ENCODE peak calls at places on chromosomes 12 and 14, in five cellular contexts. Y is stimulated activated CD8-positive, alpha-beta memory T cell treated with anti-CD3 and anti-CD28 coated beads, Interleukin-2, amount 100 ng/mL, for 1 hour; P is GM18507; R is adrenal gland; N is activated CD8-positive, alpha-beta memory T cell treated with anti-CD3 and anti-CD28 coated beads for 1 hour. J is an unnamed sample.

GRCh38 chr12:89825591-89826449 is 117.2 kb upstream of the ATP2B1 start:
- DNase-seq in R (no peak), P (no peak), Y (no peak), N (no peak), J (no peak)

GRCh38 chr14:71143391-71144290 is 236.4 kb downstream of the PCNX1 start:
- DNase-seq in P (no peak), Y (no peak), N (no peak), R (peak), J (no peak)

GRCh38 chr12:117148642-117149041 is 41.6 kb downstream of the FBXO21 start:
- DNase-seq in Y (no peak), N (no peak), P (no peak), R (no peak), J (no peak)

GRCh38 chr14:100107236-100107635 is 42.0 kb downstream of the EVL start:
- DNase-seq in N (no peak), P (no peak), Y (no peak), R (no peak), J (no peak)

GRCh38 chr12:87758271-87758670 is 270.9 kb downstream of the C12orf50 start:
- DNase-seq in R (no peak), Y (no peak), P (no peak), N (no peak), J (no peak)

GRCh38 chr12:13099066-13099909 is 4.2 kb downstream of the GSG1 start:
- DNase-seq in R (peak), N (no peak), Y (no peak), P (no peak), J (no peak)

GRCh38 chr14:62847168-62847567 is 198.1 kb downstream of the KCNH5 start:
- DNase-seq in R (no peak), N (no peak), P (no peak), Y (no peak), J (no peak)

GRCh38 chr14:95464103-95464502 is 52.3 kb downstream of the SYNE3 start:
- DNase-seq in R (no peak), P (no peak), N (no peak), Y (no peak), J (no peak)

GRCh38 chr12:116222358-116222757 is 55.1 kb downstream of the MED13L start:
- DNase-seq in N (peak), Y (peak), R (peak), P (no peak), J (no peak)

GRCh38 chr14:79411403-79412174 is 799.7 kb downstream of the DIO2 start:
- DNase-seq in R (no peak), N (no peak), Y (no peak), P (no peak), J (no peak)

GRCh38 chr14:34872822-34873590 is 2.2 kb downstream of the BAZ1A start:
- DNase-seq in R (no peak), N (no peak), P (no peak), Y (peak), J (no peak)

GRCh38 chr12:114826233-114826632 is 142.3 kb upstream of the TBX3 start:
- DNase-seq in P (no peak), N (no peak), Y (no peak), R (no peak), J (no peak)

GRCh38 chr12:53791735-53792326 is 40.1 kb upstream of the CISTR start:
- DNase-seq in Y (peak), N (peak), P (no peak), R (no peak), J (no peak)

GRCh38 chr12:3061129-3061857 is 15.9 kb upstream of the TSPAN9 start:
- DNase-seq in Y (no peak), R (no peak), P (no peak), N (no peak), J (no peak)

GRCh38 chr12:110355080-110355479 is 48.4 kb downstream of the ANAPC7 start:
- DNase-seq in R (no peak), N (no peak), Y (no peak), P (no peak), J (no peak)

GRCh38 chr12:99249543-99249942 is 398.0 kb upstream of the GARIN6 start:
- DNase-seq in P (no peak), N (no peak), R (no peak), Y (no peak), J (no peak)